ENCODE peak calls at places on chromosomes 16 and 17, in nine cellular contexts. G, P, A, Q, J, Z, U, X and O are unnamed samples.

GRCh38 chr17:38750312-38751121 is 2.0 kb upstream of the PSMB3 start:
- DNase-seq in G (no peak), P (no peak), A (no peak), Q (no peak), J (no peak), Z (no peak), U (no peak), X (no peak), O (no peak)

GRCh38 chr17:52678211-52678610 is 519.7 kb upstream of the CA10 start:
- DNase-seq in G (no peak), P (no peak), A (no peak), Q (peak; percentile 54), J (no peak), Z (no peak), U (no peak), X (no peak), O (no peak)

GRCh38 chr17:2363318-2363717 is 26.0 kb downstream of the SGSM2 start:
- DNase-seq in G (no peak), P (no peak), A (no peak), Q (no peak), J (no peak), Z (no peak), U (no peak), X (no peak), O (no peak)

GRCh38 chr17:69588739-69589334 is 174.3 kb downstream of the MAP2K6 start:
- DNase-seq in G (no peak), P (peak; percentile 83), A (no peak), Q (no peak), J (no peak), Z (no peak), U (no peak), X (no peak), O (no peak)

GRCh38 chr17:30225919-30226553 is 9.5 kb downstream of the SLC6A4 start:
- DNase-seq in G (no peak), P (no peak), A (no peak), Q (no peak), J (no peak), Z (no peak), U (no peak), X (no peak), O (no peak)

GRCh38 chr17:1298616-1299015 is 19.2 kb downstream of the TRARG1 start:
- DNase-seq in G (no peak), P (peak; percentile 6), A (no peak), Q (no peak), J (no peak), Z (no peak), U (no peak), X (no peak), O (no peak)

GRCh38 chr16:66451548-66451947 is 24.5 kb downstream of the BEAN1 start:
- DNase-seq in G (no peak), P (no peak), A (no peak), Q (no peak), J (no peak), Z (no peak), U (no peak), X (no peak), O (no peak)

GRCh38 chr16:63618896-63619295 is 1503.0 kb downstream of the CDH11 start:
- DNase-seq in G (no peak), P (no peak), A (no peak), Q (no peak), J (no peak), Z (no peak), U (no peak), X (no peak), O (peak; percentile 22)

GRCh38 chr17:6496636-6497441 is 52.6 kb downstream of the PIMREG start:
- DNase-seq in G (no peak), P (no peak), A (no peak), Q (no peak), J (no peak), Z (no peak), U (no peak), X (no peak), O (no peak)

GRCh38 chr16:4611337-4612023 is 3.2 kb downstream of the UBALD1 start:
- DNase-seq in G (no peak), P (peak; percentile 31), A (no peak), Q (no peak), J (no peak), Z (peak; percentile 58), U (no peak), X (peak; percentile 45), O (no peak)

GRCh38 chr17:633133-633532 is 81.5 kb downstream of the VPS53 start:
- DNase-seq in G (no peak), P (peak; percentile 32), A (no peak), Q (no peak), J (no peak), Z (no peak), U (no peak), X (no peak), O (no peak)

GRCh38 chr17:64723781-64724180 is 61.7 kb upstream of the SMURF2 start:
- DNase-seq in G (no peak), P (no peak), A (no peak), Q (no peak), J (no peak), Z (peak; percentile 26), U (no peak), X (no peak), O (no peak)

GRCh38 chr17:75785770-75786538 is 1.3 kb downstream of the UNK start:
- DNase-seq in G (no peak), P (peak; percentile 64), A (no peak), Q (no peak), J (no peak), Z (peak; percentile 49), U (no peak), X (no peak), O (no peak)

GRCh38 chr17:44033841-44034408 is 19.2 kb upstream of the TMEM101 start:
- DNase-seq in G (no peak), P (no peak), A (no peak), Q (no peak), J (no peak), Z (no peak), U (no peak), X (no peak), O (no peak)

GRCh38 chr16:35184356-35184870 is 1725.0 kb downstream of the TP53TG3F start:
- DNase-seq in G (no peak), P (no peak), A (no peak), Q (no peak), J (no peak), Z (no peak), U (no peak), X (no peak), O (no peak)

GRCh38 chr17:59330314-59330942 is 1.0 kb upstream of the YPEL2 start:
- DNase-seq in G (no peak), P (no peak), A (peak; percentile 61), Q (peak; percentile 55), J (peak; percentile 50), Z (no peak), U (no peak), X (no peak), O (peak; percentile 62)

GRCh38 chr16:66515543-66516171 is 34.3 kb downstream of the TK2 start:
- DNase-seq in G (no peak), P (peak; percentile 76), A (no peak), Q (no peak), J (no peak), Z (peak; percentile 77), U (no peak), X (no peak), O (no peak)

GRCh38 chr17:82302991-82303943 is 14.1 kb downstream of the CD7 start:
- DNase-seq in G (no peak), P (no peak), A (no peak), Q (no peak), J (no peak), Z (no peak), U (no peak), X (no peak), O (no peak)
- H3K4me3 ChIP-seq in G (no peak overlapping the region), P (no peak overlapping the region), A (no peak overlapping the region), Q (no peak overlapping the region), J (no peak overlapping the region), Z (no peak overlapping the region), U (no peak overlapping the region), X (no peak overlapping the region), O (no peak overlapping the region)

GRCh38 chr16:57331355-57331754 is 27.2 kb upstream of the CCL22 start:
- DNase-seq in G (no peak), P (no peak), A (no peak), Q (no peak), J (no peak), Z (no peak), U (no peak), X (no peak), O (no peak)

GRCh38 chr16:57329718-57330327 is 28.8 kb upstream of the CCL22 start:
- DNase-seq in G (no peak), P (no peak), A (no peak), Q (no peak), J (no peak), Z (no peak), U (no peak), X (no peak), O (no peak)

GRCh38 chr16:57335361-57335760 is 23.2 kb upstream of the CCL22 start:
- DNase-seq in G (no peak), P (no peak), A (no peak), Q (no peak), J (no peak), Z (peak; percentile 36), U (no peak), X (no peak), O (no peak)

DNA sequence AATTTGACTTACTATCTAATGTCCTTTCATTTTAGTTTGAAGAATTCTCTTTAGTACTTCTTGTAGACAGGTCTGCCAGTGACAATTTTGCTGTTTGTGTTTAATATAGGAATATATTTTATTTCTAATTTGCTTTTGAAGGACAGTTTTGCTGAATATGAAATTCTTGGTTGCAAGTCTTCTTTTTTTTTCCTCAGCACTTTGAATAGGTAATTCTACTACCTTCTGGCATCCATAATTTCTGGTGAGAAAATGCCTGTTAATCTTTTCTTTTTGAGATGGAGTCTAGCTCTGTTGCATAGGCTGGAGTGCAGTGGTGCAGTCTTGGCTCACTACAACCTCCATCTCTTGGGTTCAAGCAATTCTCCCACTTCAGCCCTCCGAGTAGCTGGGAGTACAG is 25.2 kb upstream of the CCL22 start:
- DNase-seq in G (no peak), P (no peak), A (no peak), Q (no peak), J (no peak), Z (no peak), U (no peak), X (no peak), O (no peak)
- TF ChIP-seq CTCF in G (no peak), P (no peak), A (no peak), Q (no peak), J (no peak), Z (no peak), U (no peak), X (no peak), O (no peak)

DNA sequence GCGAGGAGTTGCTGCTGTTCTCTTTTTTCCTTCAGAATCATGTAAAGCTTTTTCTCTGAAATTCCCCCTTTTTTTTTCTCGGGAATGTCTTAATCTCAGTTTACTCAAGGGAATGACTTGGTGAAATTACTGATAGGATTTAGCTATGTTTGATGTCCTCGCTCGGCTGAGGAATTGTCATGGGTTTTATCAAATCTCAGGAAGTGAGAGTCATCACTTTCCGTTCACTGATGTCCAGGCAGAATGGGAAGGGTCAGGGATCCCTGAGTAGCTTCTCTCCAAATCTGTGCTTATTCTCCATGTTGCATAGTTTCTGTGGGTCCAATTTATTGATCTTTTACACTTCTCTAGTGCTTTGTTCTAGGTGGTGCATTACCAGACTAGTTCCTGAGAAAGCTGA is 6.3 kb downstream of the IGSF6 start:
- DNase-seq in G (no peak), P (peak; percentile 43), A (no peak), Q (no peak), J (no peak), Z (no peak), U (no peak), X (no peak), O (no peak)
- H3K4me3 ChIP-seq in G (no peak overlapping the region), P (no peak overlapping the region), A (no peak overlapping the region), Q (no peak overlapping the region), J (peak overlapping the region; percentile 31), Z (peak overlapping the region; percentile 36), U (no peak overlapping the region), X (no peak overlapping the region), O (no peak overlapping the region)

GRCh38 chr17:80891096-80892018 is 100.3 kb upstream of the CHMP6 start:
- DNase-seq in G (peak; percentile 33), P (peak; percentile 89), A (peak; percentile 56), Q (peak; percentile 86), J (no peak), Z (peak; percentile 77), U (peak; percentile 96), X (peak; percentile 83), O (no peak)
- TF ChIP-seq CTCF in G (no peak), P (peak; percentile 32), A (no peak), Q (no peak), J (no peak), Z (no peak), U (no peak), X (no peak), O (no peak)